ENCODE peak calls at places on chromosomes 5 and 9, in six cellular contexts. R is mesendoderm, Z is mesenchymal stem cell, K is IMR-90, W is neuronal stem cell, J is H1. S is an unnamed sample.

GRCh38 chr9:96423322-96423984 is 5.3 kb upstream of the ZNF367 start:
- DNase-seq in W (no peak), J (no peak), K (no peak), Z (no peak), R (peak), S (peak)

GRCh38 chr5:72032769-72033168 is 74.5 kb upstream of the MAP1B start:
- DNase-seq in R (peak), J (no peak), Z (no peak), W (peak), K (no peak), S (no peak)

GRCh38 chr5:98768160-98769005 is 5.1 kb upstream of the RGMB start:
- DNase-seq in K (peak), J (peak), W (peak), Z (peak), R (peak), S (peak)

GRCh38 chr9:131923766-131924165 is 155.9 kb downstream of the MED27 start:
- DNase-seq in R (no peak), K (peak), W (no peak), J (no peak), Z (no peak), S (no peak)

GRCh38 chr9:106921341-106921899 is 58.5 kb downstream of the ZNF462 start:
- DNase-seq in R (peak), J (no peak), K (peak), Z (peak), W (peak), S (peak)

GRCh38 chr9:105901514-105902109 is 207.3 kb downstream of the TMEM38B start:
- DNase-seq in W (peak), K (peak), Z (peak), R (peak), J (peak), S (peak)

GRCh38 chr9:86368871-86369521 is 14.8 kb upstream of the TUT7 start:
- DNase-seq in W (no peak), K (peak), R (no peak), Z (peak), J (no peak), S (no peak)

GRCh38 chr9:114387678-114388431 is at the start of gene AKNA:
- DNase-seq in R (peak), W (peak), J (no peak), K (peak), Z (peak), S (peak)

GRCh38 chr9:93218671-93219420 is 34.9 kb downstream of the WNK2 start:
- DNase-seq in W (no peak), J (no peak), K (no peak), Z (no peak), R (no peak), S (no peak)

GRCh38 chr5:122965111-122965510 is 71.4 kb downstream of the PPIC start:
- DNase-seq in R (no peak), Z (no peak), K (no peak), J (no peak), W (no peak), S (no peak)

GRCh38 chr9:27535701-27536118 is 6.1 kb upstream of the MOB3B start:
- DNase-seq in Z (no peak), J (no peak), W (no peak), R (peak), K (no peak), S (peak)

GRCh38 chr5:4164167-4164566 is 568.5 kb downstream of the IRX1 start:
- DNase-seq in K (no peak), Z (no peak), R (no peak), J (no peak), W (no peak), S (no peak)

GRCh38 chr9:28934111-28934510 is 1360.8 kb upstream of the C9orf72 start:
- DNase-seq in R (no peak), J (no peak), K (no peak), W (no peak), Z (no peak), S (no peak)

GRCh38 chr9:89929721-89930480 is 325.1 kb downstream of the GADD45G start:
- DNase-seq in W (no peak), Z (peak), K (peak), J (no peak), R (no peak), S (no peak)

GRCh38 chr5:134527156-134527960 is 1.9 kb downstream of the JADE2 start:
- DNase-seq in R (peak), W (peak), Z (peak), K (peak), J (peak), S (peak)

GRCh38 chr9:94649100-94649855 is 10.0 kb upstream of the FBP1 start:
- DNase-seq in R (no peak), Z (no peak), K (peak), J (no peak), W (no peak), S (no peak)

GRCh38 chr9:18208166-18209059 is 265.5 kb upstream of the ADAMTSL1 start:
- DNase-seq in R (peak), Z (peak), W (peak), J (peak), K (peak), S (peak)

GRCh38 chr9:129869585-129870501 is 34.6 kb downstream of the USP20 start:
- DNase-seq in J (no peak), K (no peak), Z (no peak), W (no peak), R (no peak), S (no peak)

GRCh38 chr9:5425006-5425628 is 12.6 kb downstream of the PLGRKT start:
- DNase-seq in R (peak), J (no peak), K (no peak), W (no peak), Z (peak), S (no peak)

GRCh38 chr5:58060971-58061370 is 398.9 kb downstream of the PLK2 start:
- DNase-seq in R (no peak), J (no peak), Z (peak), W (no peak), K (peak), S (no peak)

GRCh38 chr5:27130587-27130986 is 92.2 kb upstream of the CDH9 start:
- DNase-seq in W (no peak), Z (peak), J (no peak), K (peak), R (no peak), S (no peak)

GRCh38 chr5:73280821-73281746 is 108.1 kb downstream of the TMEM174 start:
- DNase-seq in K (peak), R (no peak), J (no peak), Z (peak), W (no peak), S (no peak)

GRCh38 chr5:172611913-172612312 is 29.1 kb upstream of the NEURL1B start:
- DNase-seq in K (no peak), R (no peak), Z (no peak), J (no peak), W (no peak), S (no peak)

DNA sequence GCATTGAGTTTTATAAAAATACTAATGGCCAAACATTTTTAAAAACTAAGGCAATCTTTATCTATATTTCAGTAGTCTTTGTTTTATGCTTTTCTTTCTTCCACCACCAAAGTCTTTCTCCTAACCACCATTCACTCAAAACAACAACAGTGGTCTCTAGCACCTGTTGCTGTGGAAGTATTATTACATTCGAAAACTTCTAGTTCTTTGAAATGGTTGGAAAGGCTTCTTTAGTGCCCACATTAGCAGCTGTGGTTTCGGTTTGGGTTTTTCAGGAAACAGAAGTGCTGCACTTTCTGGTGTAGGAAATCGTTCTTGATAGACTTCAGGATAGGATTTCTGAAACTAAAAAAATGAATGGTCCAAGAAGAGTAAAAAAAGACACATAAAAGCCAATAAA is 102.4 kb downstream of the DEPDC1B start:
- DNase-seq in J (no peak), R (no peak), K (no peak), Z (no peak), W (no peak), S (no peak)
- H3K4me2 ChIP-seq in J (no peak), R (no peak), K (peak), Z (no peak), W (no peak), S (no peak)

DNA sequence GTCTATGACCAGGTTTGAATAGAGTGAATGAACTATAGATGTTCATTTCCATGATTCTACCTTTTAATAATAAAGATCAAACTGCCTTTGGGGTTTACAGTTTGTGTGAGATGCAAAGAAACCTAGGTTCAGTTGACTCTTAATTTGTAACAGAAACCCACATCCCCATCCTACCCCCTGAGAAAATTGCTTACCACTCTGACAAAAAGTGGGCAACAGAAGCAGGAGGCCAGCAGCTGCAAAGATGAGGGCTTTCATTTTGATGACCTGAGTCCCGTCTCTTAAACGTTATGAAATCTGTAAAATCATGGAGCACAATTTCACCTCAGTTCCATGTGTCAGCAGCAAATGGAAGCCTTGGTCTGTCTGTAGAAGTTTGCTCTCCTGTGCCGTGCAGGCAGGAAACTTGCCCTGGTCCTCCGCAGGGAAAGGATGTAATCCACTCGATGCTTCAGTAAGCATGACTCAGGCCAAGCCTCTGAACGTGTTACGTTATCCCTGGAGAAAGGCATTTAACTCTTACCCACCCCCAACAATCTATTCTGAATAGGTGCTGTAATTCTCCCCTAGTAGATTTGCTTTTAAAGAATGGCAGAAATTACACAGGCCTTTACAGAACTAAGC is at the start of gene F2RL2:
- DNase-seq in K (peak), R (peak), W (peak), J (no peak), Z (peak), S (no peak)
- H2BK5ac ChIP-seq in K (peak), R (no peak), W (no peak), J (no peak), Z (no peak), S (no peak)

DNA sequence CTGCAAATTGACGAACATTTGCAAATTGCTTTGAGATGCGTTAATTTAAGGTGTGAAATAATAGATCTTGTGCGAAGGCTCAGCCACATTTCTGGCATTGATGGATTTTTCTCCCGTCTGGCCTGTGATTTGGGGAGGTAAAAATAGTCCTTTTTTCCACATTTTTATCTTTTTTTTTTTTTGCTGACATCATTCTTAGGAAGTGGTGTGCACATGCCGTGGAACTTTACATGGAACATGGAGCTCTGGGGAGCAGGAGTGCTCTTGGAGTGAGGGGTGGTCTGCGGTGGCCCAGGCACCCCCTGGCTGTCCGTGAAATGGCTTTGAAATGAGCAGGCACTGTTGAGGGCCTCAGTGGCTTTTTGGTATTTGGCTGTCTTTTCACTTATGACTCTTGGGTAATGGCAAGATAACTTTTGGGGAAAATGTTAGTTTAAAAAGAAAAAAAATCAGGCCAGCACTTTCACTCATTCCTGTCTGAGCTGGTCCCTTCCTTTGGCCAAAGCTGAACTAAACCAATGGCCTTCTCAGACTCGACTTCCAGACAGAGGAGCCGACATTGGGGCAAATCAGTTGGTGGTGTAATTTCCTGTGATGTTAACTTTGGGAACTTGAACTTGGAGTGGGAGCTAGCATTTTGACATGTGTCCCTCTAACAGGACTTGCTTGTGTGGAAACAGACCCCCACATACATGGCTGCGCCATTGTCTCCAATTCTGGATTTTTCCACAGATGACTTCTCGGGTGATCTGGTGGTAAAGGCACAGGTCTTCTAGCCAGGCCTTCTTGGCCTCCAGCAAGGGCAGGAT is 4.2 kb downstream of the NEK6 start:
- DNase-seq in R (no peak), W (no peak), Z (peak), K (no peak), J (no peak), S (no peak)
- H3K4me3 ChIP-seq in R (no peak), W (no peak), Z (no peak), K (peak), J (no peak), S (no peak)

GRCh38 chr9:121946465-121946864 is 146.6 kb downstream of the TTLL11 start:
- DNase-seq in R (no peak), W (no peak), J (no peak), Z (no peak), K (no peak), S (no peak)
- H3K4me2 ChIP-seq in R (no peak), W (no peak), J (no peak), Z (no peak), K (no peak), S (no peak)

GRCh38 chr5:94196959-94197358 is 421.4 kb downstream of the KIAA0825 start:
- DNase-seq in R (no peak), Z (no peak), J (no peak), K (no peak), W (no peak), S (no peak)

GRCh38 chr5:94197970-94198369 is 420.4 kb downstream of the KIAA0825 start:
- DNase-seq in J (no peak), W (no peak), Z (no peak), K (no peak), R (no peak), S (peak)

GRCh38 chr5:94188725-94189124 is 429.7 kb downstream of the KIAA0825 start:
- DNase-seq in J (no peak), W (no peak), R (no peak), Z (no peak), K (no peak), S (no peak)

GRCh38 chr5:94192658-94193391 is 425.6 kb downstream of the KIAA0825 start:
- DNase-seq in K (no peak), W (no peak), J (no peak), Z (no peak), R (peak), S (no peak)
- H2BK5ac ChIP-seq in K (no peak), W (no peak), J (no peak), Z (no peak), R (no peak), S (no peak)

GRCh38 chr5:145536133-145536532 is 299.0 kb downstream of the PRELID2 start:
- DNase-seq in K (peak), J (no peak), R (no peak), Z (no peak), W (no peak), S (no peak)
- H3K4me3 ChIP-seq in K (no peak), J (no peak), R (no peak), Z (no peak), W (no peak), S (no peak)

DNA sequence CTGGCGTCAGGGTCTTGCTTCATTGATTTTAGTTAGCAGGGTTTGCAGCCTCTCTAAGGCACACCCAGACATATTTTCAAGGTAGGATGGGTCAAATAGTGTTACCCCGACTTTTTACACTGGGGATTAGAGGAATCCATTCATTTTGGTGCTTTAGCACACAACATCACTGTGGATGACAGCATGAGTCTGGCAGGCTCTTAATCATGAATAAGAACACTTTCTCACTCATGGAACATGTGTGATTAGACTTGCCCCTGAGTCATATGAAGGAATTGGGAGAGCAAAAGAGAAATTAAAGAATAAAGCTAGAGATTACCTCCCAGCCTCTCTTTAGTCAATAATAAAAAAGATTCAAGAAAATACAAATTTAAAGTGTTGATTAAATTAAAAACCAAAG is 175.6 kb downstream of the SEMA5A start:
- DNase-seq in R (no peak), K (peak), J (no peak), W (no peak), Z (no peak), S (no peak)
- H3K4me2 ChIP-seq in R (no peak), K (no peak), J (no peak), W (no peak), Z (no peak), S (no peak)

GRCh38 chr5:87944553-87945320 is 323.9 kb downstream of the TMEM161B start:
- DNase-seq in W (peak), J (peak), K (no peak), Z (no peak), R (peak), S (no peak)

GRCh38 chr5:87936667-87937066 is 332.0 kb downstream of the TMEM161B start:
- DNase-seq in R (no peak), W (no peak), K (no peak), J (no peak), Z (no peak), S (no peak)

DNA sequence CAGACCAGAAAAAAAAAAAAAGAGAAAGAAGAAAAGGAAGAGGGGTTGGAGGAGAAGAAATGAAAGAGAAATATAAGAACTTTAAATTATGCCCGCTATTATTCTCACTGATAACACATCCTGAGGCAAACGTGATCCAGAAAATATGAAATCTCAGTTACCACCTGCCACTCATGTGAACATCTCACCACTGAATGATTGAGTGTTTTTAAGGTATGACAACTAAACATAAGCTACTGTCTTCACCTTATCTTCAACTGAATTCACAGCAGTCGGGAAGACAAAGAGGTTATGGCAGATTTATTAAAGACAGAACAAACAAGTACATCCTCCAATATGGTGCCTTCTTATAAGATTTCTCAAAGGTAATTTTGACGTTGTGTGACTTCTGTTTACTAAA is 327.9 kb downstream of the TMEM161B start:
- DNase-seq in J (no peak), Z (no peak), K (no peak), R (no peak), W (no peak), S (no peak)
- H2BK5ac ChIP-seq in J (no peak), Z (no peak), K (no peak), R (no peak), W (no peak), S (no peak)

DNA sequence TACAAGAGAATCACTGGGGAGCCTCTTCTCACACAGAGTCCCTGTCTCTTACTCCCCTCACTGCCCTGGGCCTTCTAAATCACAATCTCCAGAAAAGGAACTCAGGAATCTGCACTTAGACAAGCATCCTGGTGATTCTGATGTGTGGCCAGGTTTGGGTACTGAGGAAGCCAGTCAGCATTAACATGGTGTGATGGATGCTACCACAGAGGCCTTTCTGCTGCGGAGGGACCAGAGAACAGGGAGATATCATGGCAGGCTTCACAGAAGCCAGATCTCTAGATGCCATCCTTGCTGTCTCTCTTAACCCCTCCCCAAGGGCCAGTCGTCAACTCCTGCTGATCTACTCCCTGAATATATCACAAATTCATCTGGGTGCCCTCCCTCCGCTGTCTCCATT is 1.6 kb downstream of the ANKS6 start:
- DNase-seq in Z (no peak), R (no peak), W (no peak), J (no peak), K (no peak), S (no peak)
- H3K4me3 ChIP-seq in Z (no peak), R (no peak), W (no peak), J (peak), K (no peak), S (no peak)

DNA sequence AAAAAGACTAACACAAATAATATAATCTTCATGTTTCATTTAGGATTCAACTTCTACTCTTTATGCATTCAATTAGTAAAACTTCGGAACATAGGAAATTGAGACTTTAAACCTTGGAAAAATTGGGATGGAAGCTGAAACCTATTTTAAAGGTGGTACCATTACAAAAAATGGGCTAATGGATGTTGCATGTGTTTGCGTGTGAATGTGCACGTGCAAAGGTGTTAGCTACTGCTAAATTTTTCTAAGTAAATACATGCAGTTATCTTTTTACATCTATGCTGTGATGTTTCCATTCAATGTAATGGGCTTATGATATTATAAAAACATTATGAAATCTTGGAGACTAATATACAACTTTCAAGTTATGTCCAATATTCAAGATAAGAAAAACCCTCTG is 134.8 kb downstream of the CDH10 start:
- DNase-seq in W (no peak), K (no peak), Z (no peak), R (no peak), J (no peak), S (no peak)
- H3K4me2 ChIP-seq in W (no peak), K (no peak), Z (no peak), R (no peak), J (no peak), S (no peak)

S was measured in trophoblast cell.